ENCODE peak calls at places on chromosomes 13 and 19, in six cellular contexts. X is ovary, M is stomach, H is tibial nerve, J is upper lobe of right lung, I is uterus. Z is an unnamed sample.

GRCh38 chr19:18657590-18658365 is 20.9 kb downstream of the KLHL26 start:
- DNase-seq in I (peak; percentile 80), M (no peak), X (peak; percentile 92), H (peak; percentile 56), J (no peak), Z (peak; percentile 86)

GRCh38 chr19:40632311-40633036 is 31.3 kb downstream of the LTBP4 start:
- DNase-seq in M (no peak), X (no peak), I (no peak), J (no peak), H (no peak), Z (no peak)

GRCh38 chr13:68173111-68173510 is 943.0 kb upstream of the PCDH9 start:
- DNase-seq in I (no peak), J (no peak), H (no peak), M (no peak), X (no peak), Z (no peak)

GRCh38 chr19:19835560-19836038 is 14.0 kb upstream of the ZNF506 start:
- DNase-seq in M (no peak), H (no peak), I (no peak), X (no peak), J (no peak), Z (no peak)

GRCh38 chr13:101700598-101700997 is 248.1 kb downstream of the ITGBL1 start:
- DNase-seq in J (no peak), H (peak; percentile 50), X (no peak), I (no peak), M (no peak), Z (no peak)

GRCh38 chr19:12194827-12195500 is 32.1 kb downstream of the ZNF136 start:
- DNase-seq in H (peak; percentile 46), I (peak; percentile 81), M (peak; percentile 90), J (peak; percentile 90), X (peak; percentile 90), Z (peak; percentile 81)

GRCh38 chr13:110915874-110916670 is 1.2 kb upstream of the ANKRD10 start:
- DNase-seq in I (no peak), J (no peak), M (no peak), X (no peak), H (no peak), Z (no peak)

GRCh38 chr19:29118384-29118783 is 94.6 kb downstream of the UQCRFS1 start:
- DNase-seq in M (no peak), I (no peak), X (no peak), J (no peak), H (peak; percentile 21), Z (no peak)

GRCh38 chr19:40466219-40467006 is at the start of gene SPTBN4:
- DNase-seq in J (peak; percentile 82), X (peak; percentile 48), I (peak; percentile 40), M (no peak), H (peak; percentile 21), Z (peak; percentile 70)

GRCh38 chr13:47896546-47896945 is 104.5 kb downstream of the SUCLA2 start:
- DNase-seq in M (no peak), J (no peak), I (no peak), H (no peak), X (no peak), Z (no peak)

GRCh38 chr13:66937423-66937822 is 292.7 kb downstream of the PCDH9 start:
- DNase-seq in X (no peak), I (no peak), M (no peak), J (no peak), H (no peak), Z (no peak)

GRCh38 chr19:50803633-50804419 is 13.6 kb downstream of the ACP4 start:
- DNase-seq in M (no peak), H (no peak), X (no peak), I (no peak), J (no peak), Z (no peak)

GRCh38 chr13:61954092-61954491 is 538.4 kb upstream of the PCDH20 start:
- DNase-seq in H (no peak), M (no peak), I (no peak), J (no peak), X (no peak), Z (no peak)

GRCh38 chr13:49082653-49083536 is 107.2 kb downstream of the FNDC3A start:
- DNase-seq in I (no peak), J (no peak), X (no peak), M (no peak), H (no peak), Z (no peak)

GRCh38 chr19:611506-611869 is 21.8 kb downstream of the HCN2 start:
- DNase-seq in M (no peak), X (no peak), J (no peak), I (no peak), H (no peak), Z (no peak)

DNA sequence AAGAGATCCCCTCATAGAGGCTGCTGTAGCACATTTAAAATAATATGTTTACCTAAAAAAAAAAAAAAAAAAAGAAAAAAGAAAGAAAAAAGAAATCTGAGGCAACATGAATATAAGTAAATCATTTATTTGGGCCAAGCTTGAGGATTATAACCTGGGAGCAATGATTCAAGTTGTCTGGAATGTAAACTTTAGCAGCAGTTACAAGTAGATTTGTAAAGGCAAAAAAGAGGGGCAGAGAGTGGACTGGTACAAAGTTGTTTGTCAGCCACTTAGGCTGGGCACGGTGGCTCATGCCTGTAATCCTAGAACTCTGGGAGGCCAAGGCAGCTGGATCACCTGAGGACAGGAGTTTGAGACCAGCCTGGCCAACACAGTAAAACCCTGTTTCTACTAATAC is 11.3 kb downstream of the ZNF43 start:
- DNase-seq in M (no peak), I (no peak), J (no peak), H (no peak), X (no peak), Z (no peak)
- H3K9me3 ChIP-seq in M (no peaks in the 10 kb centered on the region), I (no peaks in the 10 kb centered on the region), J (no peaks in the 10 kb centered on the region), H (peaks cover 56% of the 10 kb centered on the region), X (no peaks in the 10 kb centered on the region), Z (peaks cover 4% of the 10 kb centered on the region)

DNA sequence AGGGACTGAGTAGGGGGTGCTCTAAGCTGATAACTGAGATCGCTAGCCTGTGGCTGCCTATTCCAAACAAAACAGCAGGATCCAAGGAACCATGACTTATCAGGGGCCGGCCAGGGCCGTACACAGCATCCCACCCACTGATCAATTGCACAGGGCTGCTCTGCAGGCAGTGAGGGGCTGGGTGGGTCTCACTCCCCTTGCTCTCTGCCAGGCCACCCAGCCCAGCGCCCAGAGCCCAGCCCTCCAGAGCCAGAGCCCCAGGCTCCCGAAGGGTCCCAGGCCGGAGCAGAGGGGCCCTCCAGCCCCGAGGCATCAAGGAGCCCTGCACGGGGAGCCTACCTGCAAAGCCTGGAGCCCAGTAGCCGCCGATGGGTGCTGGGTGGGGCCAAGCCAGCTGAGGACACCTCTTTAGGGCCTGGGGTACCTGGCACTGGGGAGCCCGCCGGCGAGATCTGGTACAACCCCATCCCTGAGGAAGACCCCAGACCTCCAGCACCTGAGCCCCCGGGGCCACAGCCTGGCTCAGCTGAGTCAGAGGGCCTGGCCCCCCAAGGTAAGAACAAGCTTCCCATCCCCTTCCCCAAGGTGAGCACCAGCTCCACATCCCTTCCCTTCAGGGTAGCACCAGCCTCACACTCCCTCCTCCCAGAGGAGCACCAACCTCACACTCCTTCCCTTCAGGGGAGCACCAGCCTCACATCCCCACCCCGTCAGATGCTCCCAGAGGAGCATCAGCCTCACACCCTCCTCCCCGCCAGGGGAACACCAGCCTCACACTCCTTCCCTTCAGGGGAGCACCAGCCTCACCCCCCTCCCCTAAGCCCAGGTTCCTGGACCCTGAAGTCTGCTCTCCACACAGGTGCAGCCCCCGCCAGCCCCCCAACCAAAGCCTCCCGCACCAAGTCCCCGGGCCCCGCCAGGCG is 1.9 kb downstream of the SYDE1 start:
- DNase-seq in H (no peak), J (no peak), M (no peak), I (no peak), X (no peak), Z (peak; percentile 47)
- H3K36me3 ChIP-seq in H (no peaks in the 10 kb centered on the region), J (peaks cover 21% of the 10 kb centered on the region), M (peaks cover 42% of the 10 kb centered on the region), I (no peaks in the 10 kb centered on the region), X (no peaks in the 10 kb centered on the region), Z (peaks cover 8% of the 10 kb centered on the region)

GRCh38 chr13:108828053-108828806 is 198.8 kb downstream of the MYO16 start:
- DNase-seq in X (no peak), I (no peak), M (peak; percentile 64), H (no peak), J (no peak), Z (no peak)
- H3K4me3 ChIP-seq in X (no peak overlapping the region), I (no peak overlapping the region), M (no peak overlapping the region), H (no peak overlapping the region), J (no peak overlapping the region), Z (no peak overlapping the region)

GRCh38 chr19:55935206-55935605 is 3.1 kb upstream of the NLRP13 start:
- DNase-seq in M (no peak), J (no peak), H (no peak), I (no peak), X (no peak), Z (no peak)
- H3K9me3 ChIP-seq in M (peaks cover 21% of the 10 kb centered on the region), J (no peaks in the 10 kb centered on the region), H (peaks cover 41% of the 10 kb centered on the region), I (no peaks in the 10 kb centered on the region), X (no peaks in the 10 kb centered on the region), Z (no peaks in the 10 kb centered on the region)

GRCh38 chr13:106493569-106493968 is 41.9 kb downstream of the EFNB2 start:
- DNase-seq in H (peak; percentile 18), J (no peak), M (no peak), I (no peak), X (no peak), Z (no peak)

GRCh38 chr13:106491928-106492327 is 43.5 kb downstream of the EFNB2 start:
- DNase-seq in X (no peak), H (no peak), M (no peak), J (no peak), I (no peak), Z (no peak)

GRCh38 chr13:106490887-106491321 is 44.6 kb downstream of the EFNB2 start:
- DNase-seq in H (no peak), X (no peak), I (no peak), J (no peak), M (no peak), Z (no peak)

GRCh38 chr13:106491463-106491862 is 44.0 kb downstream of the EFNB2 start:
- DNase-seq in I (no peak), X (no peak), J (no peak), M (no peak), H (no peak), Z (no peak)

DNA sequence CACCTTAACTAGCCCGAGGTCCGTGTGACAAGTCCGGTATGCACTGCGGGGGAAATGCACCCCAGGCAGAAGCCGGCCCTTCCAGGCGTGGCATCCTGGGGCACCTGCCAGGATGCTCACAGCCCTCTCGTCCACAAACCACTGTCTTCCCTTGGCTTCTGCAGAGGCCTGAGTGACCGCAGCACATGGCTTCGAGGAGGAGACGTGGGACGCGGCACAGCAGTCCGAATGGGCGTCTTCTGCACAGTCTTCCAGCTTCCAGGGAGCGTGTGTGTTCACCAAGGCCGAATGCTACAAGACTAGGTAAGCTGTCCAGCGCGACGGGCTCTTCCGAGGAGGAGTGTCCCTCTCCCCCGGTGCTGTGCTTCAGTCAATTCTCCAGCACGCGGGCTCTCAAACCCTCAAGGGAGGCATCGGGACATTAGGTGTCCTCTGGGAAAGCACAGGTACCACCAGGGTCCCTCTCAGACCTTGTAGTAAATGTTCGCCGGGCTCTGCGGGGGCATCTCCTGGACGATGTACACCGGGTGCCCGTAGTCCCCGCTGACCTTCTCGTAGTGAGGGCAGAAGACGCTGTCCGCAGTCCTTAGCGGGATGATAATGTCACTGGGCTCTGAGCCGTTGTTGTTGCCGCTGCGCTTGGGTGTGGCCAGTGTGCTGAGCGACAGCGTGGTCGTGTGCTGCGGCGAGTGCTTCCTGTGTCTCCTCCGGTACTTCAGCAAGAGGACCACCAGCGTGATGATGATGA is 42.7 kb downstream of the EFNB2 start:
- DNase-seq in J (no peak), I (no peak), X (no peak), M (no peak), H (no peak), Z (no peak)
- H3K36me3 ChIP-seq in J (peaks cover 33% of the 10 kb centered on the region), I (no peaks in the 10 kb centered on the region), X (no peaks in the 10 kb centered on the region), M (peaks cover 37% of the 10 kb centered on the region), H (no peaks in the 10 kb centered on the region), Z (no peaks in the 10 kb centered on the region)

Z was measured in aorta.